ENCODE peak calls at places on chromosomes 7 and 10, in seven cellular contexts. G is activated CD8-positive, alpha-beta memory T cell treated with anti-CD3 and anti-CD28 coated beads, Interleukin-2, amount 10 ng/mL, durations not matched to agents 7 days and 5 days; W is stimulated activated naive B cell treated with anti-CD40 and anti-IgM and Interleukin-4, amounts not matched to agents 10 μg/mL and 1 μg/mL and 100 μg/mL, for 72 hours; Y is EL; T is AG10803; C is iris pigment epithelial cell; Q is activated CD4-positive, CD25-positive, alpha-beta regulatory T cell. F is an unnamed sample.
A peak's percentile ranks its signal among the peaks of the same experiment; 100 is the strongest.

GRCh38 chr10:1050555-1050954 is 1.6 kb upstream of the IDI1 start:
- DNase-seq in G (peak; percentile 74), Q (no peak), Y (no peak), W (peak; percentile 22), C (no peak), T (no peak), F (no peak)

GRCh38 chr10:7192831-7193348 is 217.9 kb downstream of the SFMBT2 start:
- DNase-seq in Y (no peak), C (no peak), Q (peak; percentile 29), T (no peak), G (peak; percentile 76), W (peak; percentile 90), F (no peak)

GRCh38 chr7:20799566-20800377 is 13.1 kb upstream of the SP8 start:
- DNase-seq in C (no peak), W (no peak), Q (no peak), Y (no peak), T (no peak), G (no peak), F (no peak)

GRCh38 chr10:108582387-108582786 is 1340.9 kb downstream of the XPNPEP1 start:
- DNase-seq in Y (peak; percentile 76), C (peak; percentile 23), Q (no peak), W (no peak), T (peak; percentile 26), G (no peak), F (no peak)

GRCh38 chr10:32950457-32951109 is 7.4 kb downstream of the ITGB1 start:
- DNase-seq in G (no peak), T (no peak), Y (no peak), Q (no peak), C (no peak), W (no peak), F (no peak)

GRCh38 chr7:25255603-25256320 is 27.5 kb upstream of the NPVF start:
- DNase-seq in Q (no peak), C (no peak), G (no peak), Y (no peak), T (no peak), W (no peak), F (no peak)

GRCh38 chr10:58842860-58843376 is 330.2 kb downstream of the BICC1 start:
- DNase-seq in G (no peak), Y (peak; percentile 50), W (no peak), T (no peak), Q (no peak), C (no peak), F (no peak)

GRCh38 chr10:89926736-89927135 is 225.3 kb downstream of the KIF20B start:
- DNase-seq in Y (no peak), T (no peak), Q (no peak), W (no peak), C (no peak), G (no peak), F (no peak)

GRCh38 chr7:105602325-105603305 is 21.3 kb upstream of the EFCAB10 start:
- DNase-seq in G (no peak), W (no peak), C (peak; percentile 81), Q (no peak), Y (peak; percentile 14), T (peak; percentile 72), F (no peak)

GRCh38 chr7:112205348-112206237 is 606 bp downstream of the DOCK4 start:
- DNase-seq in W (no peak), C (peak; percentile 78), Q (no peak), Y (peak; percentile 56), G (peak; percentile 48), T (peak; percentile 67), F (peak; percentile 48)

GRCh38 chr10:132813001-132813401 is 27.1 kb upstream of the NKX6-2 start:
- DNase-seq in T (no peak), C (no peak), W (no peak), Y (no peak), G (no peak), Q (no peak), F (no peak)

GRCh38 chr10:42879380-42880254 is 97.0 kb downstream of the BMS1 start:
- DNase-seq in T (no peak), C (no peak), W (no peak), Y (no peak), G (no peak), Q (no peak), F (no peak)

GRCh38 chr7:87933953-87934698 is at the start of gene ADAM22:
- DNase-seq in C (peak; percentile 70), Q (peak; percentile 57), G (peak; percentile 95), W (peak; percentile 81), T (peak; percentile 58), Y (peak; percentile 82), F (peak; percentile 96)

GRCh38 chr10:26481914-26482550 is 43.9 kb downstream of the APBB1IP start:
- DNase-seq in G (peak; percentile 63), T (no peak), C (no peak), W (peak; percentile 46), Y (no peak), Q (peak; percentile 4), F (no peak)

GRCh38 chr10:4946349-4946717 is 16.9 kb upstream of the AKR1C1 start:
- DNase-seq in C (peak; percentile 4), T (no peak), G (no peak), Y (no peak), W (no peak), Q (no peak), F (no peak)

GRCh38 chr10:21202766-21203457 is 305.8 kb upstream of the NEBL start:
- DNase-seq in G (no peak), W (no peak), C (peak; percentile 20), Q (no peak), Y (no peak), T (peak; percentile 2), F (no peak)

GRCh38 chr10:79463578-79464496 is 18.4 kb upstream of the ZCCHC24 start:
- DNase-seq in W (no peak), C (no peak), G (no peak), Q (no peak), T (peak; percentile 45), Y (no peak), F (no peak)

GRCh38 chr10:46014215-46014614 is 16.2 kb downstream of the NCOA4 start:
- DNase-seq in C (no peak), Y (no peak), W (no peak), Q (no peak), T (no peak), G (no peak), F (no peak)

GRCh38 chr10:76403876-76404275 is 972.5 kb downstream of the LRMDA start:
- DNase-seq in G (no peak), C (no peak), Q (no peak), W (no peak), Y (peak; percentile 67), T (peak; percentile 79), F (no peak)

GRCh38 chr7:101859411-101860106 is 42.1 kb downstream of the CUX1 start:
- DNase-seq in T (peak; percentile 49), G (no peak), C (peak; percentile 63), Y (no peak), Q (no peak), W (no peak), F (no peak)

GRCh38 chr10:46525824-46526681 is 30.4 kb downstream of the GPRIN2 start:
- DNase-seq in C (no peak), W (no peak), Q (no peak), G (no peak), T (peak; percentile 15), Y (no peak), F (no peak)

GRCh38 chr7:27581119-27581518 is 81.6 kb downstream of the HIBADH start:
- DNase-seq in Y (no peak), T (no peak), G (no peak), W (no peak), C (no peak), Q (no peak), F (no peak)

GRCh38 chr10:8439040-8439439 is 384.6 kb downstream of the GATA3 start:
- DNase-seq in W (no peak), C (no peak), T (no peak), Y (no peak), G (no peak), Q (no peak), F (no peak)

GRCh38 chr10:127033569-127034175 is 128.4 kb downstream of the DOCK1 start:
- DNase-seq in Y (no peak), Q (no peak), T (no peak), W (no peak), G (no peak), C (no peak), F (no peak)

GRCh38 chr7:31122649-31123058 is 70.5 kb downstream of the ADCYAP1R1 start:
- DNase-seq in W (peak; percentile 27), Y (peak; percentile 80), Q (no peak), T (peak; percentile 84), G (peak; percentile 59), C (peak; percentile 86), F (peak; percentile 59)

GRCh38 chr10:78441704-78442103 is 408.0 kb downstream of the RPS24 start:
- DNase-seq in W (no peak), T (peak; percentile 31), Y (no peak), G (no peak), Q (no peak), C (no peak), F (no peak)

GRCh38 chr7:93890464-93891068 is at the start of gene TFPI2:
- DNase-seq in Y (peak; percentile 89), T (peak; percentile 49), W (peak; percentile 18), G (no peak), C (peak; percentile 77), Q (no peak), F (no peak)

GRCh38 chr7:126690848-126691751 is 561.6 kb downstream of the GRM8 start:
- DNase-seq in T (no peak), Y (no peak), C (no peak), Q (no peak), G (no peak), W (no peak), F (no peak)

GRCh38 chr10:87862644-87863101 is 660 bp downstream of the KLLN start:
- DNase-seq in Y (no peak), Q (peak; percentile 71), G (no peak), C (no peak), W (no peak), T (no peak), F (no peak)

F was measured in posterior cingulate gyrus.